ENCODE peak calls at places on chromosome 1, in four cellular contexts. One of them, this sample, is unnamed.

GRCh38 chr1:150609726-150610125 is 19.7 kb downstream of the ENSA start:
- DNase-seq in A549: no peak
- DNase-seq in heart left ventricle: no peak
- DNase-seq in H1: no peak
- DNase-seq in this sample: no peak

GRCh38 chr1:51301152-51301843 is 29.1 kb downstream of the TTC39A start:
- DNase-seq in A549: no peak
- DNase-seq in heart left ventricle: no peak
- DNase-seq in H1: no peak
- DNase-seq in this sample: no peak

GRCh38 chr1:118459871-118460270 is 274.8 kb upstream of the SPAG17 start:
- DNase-seq in A549: no peak
- DNase-seq in heart left ventricle: no peak
- DNase-seq in H1: no peak
- DNase-seq in this sample: no peak

GRCh38 chr1:9628541-9629444 is 22.7 kb upstream of the PIK3CD start:
- DNase-seq in A549: no peak
- DNase-seq in heart left ventricle: no peak
- DNase-seq in H1: peak
- DNase-seq in this sample: no peak

GRCh38 chr1:50661626-50662025 is 238.4 kb upstream of the DMRTA2 start:
- DNase-seq in A549: no peak
- DNase-seq in heart left ventricle: no peak
- DNase-seq in H1: no peak
- DNase-seq in this sample: no peak

GRCh38 chr1:208100906-208101305 is 143.3 kb downstream of the PLXNA2 start:
- DNase-seq in A549: no peak
- DNase-seq in heart left ventricle: no peak
- DNase-seq in H1: no peak
- DNase-seq in this sample: no peak

GRCh38 chr1:243473281-243474210 is 217.7 kb downstream of the SDCCAG8 start:
- DNase-seq in A549: no peak
- DNase-seq in heart left ventricle: no peak
- DNase-seq in H1: no peak
- DNase-seq in this sample: no peak

GRCh38 chr1:71785470-71785869 is 496.9 kb downstream of the NEGR1 start:
- DNase-seq in A549: no peak
- DNase-seq in heart left ventricle: no peak
- DNase-seq in H1: no peak
- DNase-seq in this sample: no peak

GRCh38 chr1:244171241-244171985 is 120.3 kb downstream of the ZBTB18 start:
- DNase-seq in A549: no peak
- DNase-seq in heart left ventricle: no peak
- DNase-seq in H1: no peak
- DNase-seq in this sample: no peak

GRCh38 chr1:221035680-221036153 is 156.5 kb downstream of the HLX start:
- DNase-seq in A549: no peak
- DNase-seq in heart left ventricle: no peak
- DNase-seq in H1: no peak
- DNase-seq in this sample: no peak

GRCh38 chr1:33636209-33636608 is 163.8 kb downstream of the ZSCAN20 start:
- DNase-seq in A549: no peak
- DNase-seq in heart left ventricle: no peak
- DNase-seq in H1: no peak
- DNase-seq in this sample: no peak

GRCh38 chr1:108107658-108108057 is 92.5 kb downstream of the SLC25A24 start:
- DNase-seq in A549: peak
- DNase-seq in heart left ventricle: no peak
- DNase-seq in H1: no peak
- DNase-seq in this sample: no peak

GRCh38 chr1:161790587-161791317 is 24.6 kb downstream of the ATF6 start:
- DNase-seq in A549: no peak
- DNase-seq in heart left ventricle: no peak
- DNase-seq in H1: no peak
- DNase-seq in this sample: no peak

GRCh38 chr1:101081496-101082282 is 56.1 kb upstream of the DPH5 start:
- DNase-seq in A549: no peak
- DNase-seq in heart left ventricle: no peak
- DNase-seq in H1: no peak
- DNase-seq in this sample: no peak

GRCh38 chr1:102836991-102837390 is 271.3 kb downstream of the COL11A1 start:
- DNase-seq in A549: no peak
- DNase-seq in heart left ventricle: no peak
- DNase-seq in H1: no peak
- DNase-seq in this sample: no peak

GRCh38 chr1:31444725-31445448 is 31.9 kb downstream of the SERINC2 start:
- DNase-seq in A549: peak
- DNase-seq in heart left ventricle: no peak
- DNase-seq in H1: no peak
- DNase-seq in this sample: no peak

GRCh38 chr1:95407146-95407863 is 173.3 kb downstream of the RWDD3 start:
- DNase-seq in A549: no peak
- DNase-seq in heart left ventricle: no peak
- DNase-seq in H1: peak
- DNase-seq in this sample: no peak

GRCh38 chr1:110328274-110328673 is 10.9 kb upstream of the RBM15 start:
- DNase-seq in A549: no peak
- DNase-seq in heart left ventricle: no peak
- DNase-seq in H1: no peak
- DNase-seq in this sample: no peak

GRCh38 chr1:54623216-54624007 is at the start of gene FAM151A:
- DNase-seq in A549: no peak
- DNase-seq in heart left ventricle: peak
- DNase-seq in H1: no peak
- DNase-seq in this sample: no peak

GRCh38 chr1:4702927-4703326 is 48.5 kb downstream of the AJAP1 start:
- DNase-seq in A549: no peak
- DNase-seq in heart left ventricle: no peak
- DNase-seq in H1: no peak
- DNase-seq in this sample: no peak

GRCh38 chr1:222654849-222655248 is 37.0 kb downstream of the MIA3 start:
- DNase-seq in A549: no peak
- DNase-seq in heart left ventricle: no peak
- DNase-seq in H1: no peak
- DNase-seq in this sample: no peak

GRCh38 chr1:230277201-230277771 is 148.8 kb downstream of the PGBD5 start:
- DNase-seq in A549: no peak
- DNase-seq in heart left ventricle: no peak
- DNase-seq in H1: peak
- DNase-seq in this sample: no peak

DNA sequence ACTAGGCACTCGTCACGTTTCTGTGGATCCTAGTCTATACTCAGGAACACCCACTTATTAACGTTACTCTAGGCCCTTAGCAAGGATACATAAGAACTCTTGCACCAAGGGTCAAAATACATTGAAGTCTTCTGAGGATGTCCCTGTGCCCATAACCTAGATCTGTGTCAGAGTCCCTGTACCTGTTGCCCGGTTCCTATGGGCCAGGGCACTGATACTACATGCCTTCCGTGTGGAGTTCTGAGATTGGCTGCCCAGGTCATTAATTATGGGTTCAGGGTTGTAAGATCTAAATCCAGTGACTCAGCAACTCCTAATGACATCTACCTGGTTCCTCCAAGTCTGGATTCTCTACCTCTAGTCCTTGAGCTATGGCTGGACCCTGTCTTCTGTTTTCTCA is 69.5 kb downstream of the GPR137B start:
- DNase-seq in A549: no peak
- DNase-seq in heart left ventricle: no peak
- DNase-seq in H1: no peak
- DNase-seq in this sample: no peak
- TF ChIP-seq POLR2A in A549: no peak
- TF ChIP-seq POLR2A in heart left ventricle: no peak
- TF ChIP-seq POLR2A in H1: no peak
- TF ChIP-seq POLR2A in this sample: no peak

GRCh38 chr1:903721-904270 is 19.9 kb upstream of the SAMD11 start:
- DNase-seq in A549: no peak
- DNase-seq in heart left ventricle: peak
- DNase-seq in H1: peak
- DNase-seq in this sample: no peak
- H3K4me3 ChIP-seq in A549: peak
- H3K4me3 ChIP-seq in heart left ventricle: peak
- H3K4me3 ChIP-seq in H1: peak
- H3K4me3 ChIP-seq in this sample: peak

GRCh38 chr1:212567676-212568075 is 40.9 kb upstream of the ATF3 start:
- DNase-seq in A549: no peak
- DNase-seq in heart left ventricle: no peak
- DNase-seq in H1: no peak
- DNase-seq in this sample: no peak
- H3K27ac ChIP-seq in A549: no peak
- H3K27ac ChIP-seq in heart left ventricle: no peak
- H3K27ac ChIP-seq in H1: no peak
- H3K27ac ChIP-seq in this sample: no peak

DNA sequence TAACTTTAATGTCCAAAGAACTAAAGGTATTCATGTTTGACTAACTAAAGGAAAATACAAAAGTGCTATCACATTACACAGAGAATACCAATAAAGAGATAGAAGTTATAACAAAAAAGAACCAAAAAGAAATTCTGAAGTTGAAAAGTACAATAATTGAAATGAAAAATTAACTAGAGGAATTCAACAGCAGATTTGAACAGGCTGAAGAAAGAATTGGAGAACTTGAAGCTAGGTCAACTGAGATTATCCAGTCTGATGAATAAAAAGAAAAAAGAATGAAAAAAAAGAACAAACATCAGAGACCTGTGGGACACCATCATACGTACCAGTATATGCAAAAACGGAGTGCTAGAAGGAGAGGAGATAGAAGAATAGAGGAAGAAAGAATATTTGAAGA is 78.5 kb downstream of the NUP210L start:
- DNase-seq in A549: no peak
- DNase-seq in heart left ventricle: no peak
- DNase-seq in H1: no peak
- DNase-seq in this sample: no peak
- TF ChIP-seq POLR2A in A549: no peak
- TF ChIP-seq POLR2A in heart left ventricle: no peak
- TF ChIP-seq POLR2A in H1: no peak
- TF ChIP-seq POLR2A in this sample: no peak

GRCh38 chr1:15742339-15742801 is at the start of gene TMEM82:
- DNase-seq in A549: no peak
- DNase-seq in heart left ventricle: no peak
- DNase-seq in H1: peak
- DNase-seq in this sample: no peak
- H3K4me3 ChIP-seq in A549: no peak
- H3K4me3 ChIP-seq in heart left ventricle: no peak
- H3K4me3 ChIP-seq in H1: peak
- H3K4me3 ChIP-seq in this sample: no peak

GRCh38 chr1:116485976-116486375 is 84.8 kb downstream of the CD58 start:
- DNase-seq in A549: no peak
- DNase-seq in heart left ventricle: no peak
- DNase-seq in H1: no peak
- DNase-seq in this sample: no peak
- H3K27ac ChIP-seq in A549: no peak
- H3K27ac ChIP-seq in heart left ventricle: no peak
- H3K27ac ChIP-seq in H1: no peak
- H3K27ac ChIP-seq in this sample: no peak

This sample was measured in prostate gland.